ENCODE peak calls at places on chromosome 6, in eight cellular contexts. L, T, V, X, Z, W, E and R are unnamed samples.

GRCh38 chr6:168939771-168940170 is 313.9 kb downstream of the THBS2 start:
- DNase-seq in L (no peak), T (no peak), V (no peak), X (no peak), Z (no peak), W (no peak), E (no peak), R (no peak)

GRCh38 chr6:37922563-37922962 is 103.0 kb downstream of the ZFAND3 start:
- DNase-seq in L (no peak), T (no peak), V (no peak), X (no peak), Z (no peak), W (peak; percentile 32), E (no peak), R (no peak)

GRCh38 chr6:38725414-38726183 is 10.5 kb downstream of the DNAH8 start:
- DNase-seq in L (no peak), T (no peak), V (no peak), X (no peak), Z (no peak), W (peak; percentile 17), E (peak; percentile 27), R (no peak)

GRCh38 chr6:12504325-12504966 is 212.1 kb upstream of the PHACTR1 start:
- DNase-seq in L (peak; percentile 14), T (peak; percentile 29), V (no peak), X (no peak), Z (peak; percentile 48), W (peak; percentile 25), E (no peak), R (no peak)

GRCh38 chr6:56381852-56382251 is 134.5 kb upstream of the COL21A1 start:
- DNase-seq in L (peak; percentile 23), T (no peak), V (no peak), X (no peak), Z (no peak), W (peak; percentile 84), E (no peak), R (no peak)

GRCh38 chr6:168417158-168417557 is 23.8 kb upstream of the SMOC2 start:
- DNase-seq in L (no peak), T (no peak), V (no peak), X (peak; percentile 59), Z (no peak), W (no peak), E (no peak), R (peak; percentile 66)

GRCh38 chr6:37237789-37238188 is 19.8 kb upstream of the TBC1D22B start:
- DNase-seq in L (no peak), T (no peak), V (no peak), X (no peak), Z (no peak), W (no peak), E (no peak), R (no peak)

GRCh38 chr6:154039231-154039842 is at the start of gene OPRM1:
- DNase-seq in L (no peak), T (no peak), V (peak; percentile 16), X (peak; percentile 69), Z (no peak), W (peak; percentile 24), E (peak; percentile 38), R (peak; percentile 14)

GRCh38 chr6:139433647-139434419 is 59.4 kb upstream of the CITED2 start:
- DNase-seq in L (peak; percentile 73), T (peak; percentile 11), V (no peak), X (no peak), Z (no peak), W (no peak), E (no peak), R (no peak)

GRCh38 chr6:155872961-155873360 is 417.3 kb upstream of the NOX3 start:
- DNase-seq in L (no peak), T (no peak), V (no peak), X (no peak), Z (no peak), W (no peak), E (no peak), R (no peak)

GRCh38 chr6:23003671-23004598 is 434.6 kb downstream of the HDGFL1 start:
- DNase-seq in L (peak; percentile 86), T (no peak), V (no peak), X (no peak), Z (no peak), W (no peak), E (peak; percentile 60), R (peak; percentile 56)

GRCh38 chr6:35562060-35562459 is 49.4 kb upstream of the TULP1 start:
- DNase-seq in L (peak; percentile 26), T (no peak), V (no peak), X (peak; percentile 80), Z (no peak), W (no peak), E (peak; percentile 51), R (no peak)

GRCh38 chr6:102619585-102619984 is 1226.1 kb downstream of the GRIK2 start:
- DNase-seq in L (peak; percentile 1), T (no peak), V (no peak), X (no peak), Z (peak; percentile 1), W (peak; percentile 3), E (peak; percentile 0), R (no peak)

GRCh38 chr6:25122001-25122400 is 157.2 kb upstream of the CARMIL1 start:
- DNase-seq in L (peak; percentile 6), T (no peak), V (peak; percentile 33), X (no peak), Z (no peak), W (no peak), E (peak; percentile 34), R (peak; percentile 59)

GRCh38 chr6:145372671-145373123 is 362.6 kb downstream of the EPM2A start:
- DNase-seq in L (peak; percentile 65), T (no peak), V (peak; percentile 27), X (no peak), Z (no peak), W (peak; percentile 19), E (peak; percentile 16), R (no peak)

GRCh38 chr6:155273438-155273837 is 9.6 kb downstream of the CLDN20 start:
- DNase-seq in L (peak; percentile 93), T (no peak), V (no peak), X (no peak), Z (no peak), W (peak; percentile 94), E (peak; percentile 99), R (no peak)

GRCh38 chr6:146111864-146112263 is 83.0 kb downstream of the GRM1 start:
- DNase-seq in L (no peak), T (no peak), V (no peak), X (no peak), Z (no peak), W (peak; percentile 66), E (no peak), R (no peak)

GRCh38 chr6:154086510-154086909 is 47.5 kb downstream of the OPRM1 start:
- DNase-seq in L (no peak), T (no peak), V (no peak), X (no peak), Z (no peak), W (no peak), E (no peak), R (no peak)

GRCh38 chr6:159966339-159966738 is 2.5 kb upstream of the IGF2R start:
- DNase-seq in L (no peak), T (no peak), V (no peak), X (no peak), Z (no peak), W (no peak), E (no peak), R (no peak)

GRCh38 chr6:87762116-87762515 is 60.1 kb upstream of the AKIRIN2 start:
- DNase-seq in L (no peak), T (no peak), V (no peak), X (no peak), Z (no peak), W (no peak), E (no peak), R (no peak)

GRCh38 chr6:113392551-113393055 is 464.5 kb upstream of the MARCKS start:
- DNase-seq in L (no peak), T (no peak), V (no peak), X (no peak), Z (no peak), W (no peak), E (no peak), R (no peak)

GRCh38 chr6:133951881-133952814 is 876 bp upstream of the TBPL1 start:
- DNase-seq in L (peak; percentile 80), T (peak; percentile 55), V (peak; percentile 67), X (peak; percentile 76), Z (peak; percentile 49), W (peak; percentile 68), E (peak; percentile 80), R (peak; percentile 82)

GRCh38 chr6:53018443-53018842 is 23.4 kb upstream of the GSTA4 start:
- DNase-seq in L (no peak), T (no peak), V (no peak), X (no peak), Z (no peak), W (no peak), E (no peak), R (no peak)

GRCh38 chr6:119858901-119859300 is 509.3 kb upstream of the MAN1A1 start:
- DNase-seq in L (peak; percentile 0), T (no peak), V (no peak), X (no peak), Z (no peak), W (peak; percentile 6), E (no peak), R (no peak)

GRCh38 chr6:133502451-133503259 is 261.5 kb downstream of the EYA4 start:
- DNase-seq in L (peak; percentile 94), T (no peak), V (no peak), X (no peak), Z (no peak), W (no peak), E (peak; percentile 91), R (peak; percentile 58)

GRCh38 chr6:109455161-109455501 is 441 bp downstream of the MICAL1 start:
- DNase-seq in L (no peak), T (peak; percentile 63), V (no peak), X (no peak), Z (no peak), W (peak; percentile 27), E (no peak), R (no peak)
- H3K27ac ChIP-seq in L (peak overlapping the region; percentile 87), T (peak overlapping the region; percentile 93), V (peak overlapping the region; percentile 78), X (peak overlapping the region; percentile 86), Z (peak overlapping the region; percentile 69), W (peak overlapping the region; percentile 22), E (peak overlapping the region; percentile 45), R (peak overlapping the region; percentile 61)

DNA sequence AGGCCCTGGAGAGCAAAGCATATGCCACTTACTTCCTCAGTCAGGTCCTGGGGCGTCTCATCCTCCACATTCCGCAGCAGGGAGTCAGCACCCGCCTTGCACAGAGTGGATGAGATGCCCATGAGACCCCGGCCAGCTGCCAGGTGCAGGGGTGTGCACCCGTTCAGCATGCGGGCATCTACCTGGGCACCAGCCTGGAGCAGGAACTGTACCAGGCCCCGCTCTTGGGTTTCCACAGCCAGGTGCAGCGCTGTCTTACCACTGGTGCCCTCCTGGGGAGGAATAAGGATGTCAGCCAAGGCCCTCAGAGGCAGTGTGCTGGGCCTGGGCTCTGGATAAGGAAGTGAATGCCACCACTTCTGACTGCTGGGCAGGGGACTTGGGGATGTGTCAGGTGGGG is 2.7 kb upstream of the SLC35B2 start:
- DNase-seq in L (no peak), T (no peak), V (no peak), X (no peak), Z (no peak), W (no peak), E (no peak), R (peak; percentile 51)
- H3K36me3 ChIP-seq in L (peaks cover 18% of the 10 kb centered on the region), T (no peaks in the 10 kb centered on the region), V (peaks cover 20% of the 10 kb centered on the region), X (peaks cover 12% of the 10 kb centered on the region), Z (peaks cover 4% of the 10 kb centered on the region), W (no peaks in the 10 kb centered on the region), E (peaks cover 12% of the 10 kb centered on the region), R (peaks cover 25% of the 10 kb centered on the region)

GRCh38 chr6:128516514-128516898 is 3.9 kb downstream of the PTPRK start:
- DNase-seq in L (peak; percentile 48), T (no peak), V (no peak), X (no peak), Z (no peak), W (no peak), E (no peak), R (no peak)
- TF ChIP-seq CTCF in L (peak; percentile 35), T (peak; percentile 28), V (peak; percentile 50), X (peak; percentile 24), Z (peak; percentile 15), W (peak; percentile 33), E (peak; percentile 38), R (peak; percentile 23)

GRCh38 chr6:31272856-31273626 is 1.1 kb upstream of the HLA-C start:
- DNase-seq in L (no peak), T (no peak), V (no peak), X (no peak), Z (no peak), W (no peak), E (no peak), R (no peak)
- H3K27ac ChIP-seq in L (no peak overlapping the region), T (peak overlapping the region; percentile 99), V (peak overlapping the region; percentile 92), X (peak overlapping the region; percentile 96), Z (no peak overlapping the region), W (no peak overlapping the region), E (no peak overlapping the region), R (peak overlapping the region; percentile 90)